ENCODE peak calls at places on chromosomes 6 and 20, in six cellular contexts. X, B, S, O, F and Z are unnamed samples. For H3K27me3, the result is how much of the 10 kb centered on the place peaks cover.

GRCh38 chr6:162736933-162737332 is 9.2 kb downstream of the PACRG start:
- DNase-seq in S (no peak), B (no peak), X (no peak), F (no peak), O (no peak), Z (no peak)

GRCh38 chr6:84361372-84362179 is 134.1 kb upstream of the CEP162 start:
- DNase-seq in X (no peak), B (no peak), S (no peak), O (no peak), F (no peak), Z (no peak)

GRCh38 chr6:156699017-156699421 is 78.2 kb upstream of the ARID1B start:
- DNase-seq in O (no peak), F (no peak), B (no peak), S (no peak), X (peak), Z (no peak)

GRCh38 chr6:32984639-32985389 is 16.4 kb downstream of the BRD2 start:
- DNase-seq in B (peak), S (peak), X (peak), F (peak), O (peak), Z (peak)

GRCh38 chr6:97095466-97095865 is 170.9 kb downstream of the KLHL32 start:
- DNase-seq in B (no peak), X (no peak), O (no peak), F (no peak), S (no peak), Z (no peak)

GRCh38 chr6:43436577-43437282 is 9.4 kb downstream of the ABCC10 start:
- DNase-seq in O (no peak), X (peak), F (no peak), B (no peak), S (no peak), Z (no peak)

GRCh38 chr6:42368156-42368555 is 83.6 kb downstream of the TRERF1 start:
- DNase-seq in O (no peak), F (no peak), S (peak), B (peak), X (no peak), Z (peak)

GRCh38 chr20:536426-537012 is 7.1 kb downstream of the CSNK2A1 start:
- DNase-seq in F (no peak), S (no peak), X (no peak), O (no peak), B (no peak), Z (no peak)

GRCh38 chr20:56429496-56429895 is 17.4 kb downstream of the CASS4 start:
- DNase-seq in S (no peak), X (no peak), F (no peak), B (peak), O (no peak), Z (no peak)

GRCh38 chr6:123587838-123588545 is 48.8 kb downstream of the TRDN start:
- DNase-seq in F (peak), B (no peak), O (no peak), S (no peak), X (no peak), Z (no peak)

GRCh38 chr20:18331694-18332093 is 43.4 kb downstream of the ZNF133 start:
- DNase-seq in B (no peak), F (no peak), S (no peak), O (no peak), X (no peak), Z (no peak)

GRCh38 chr6:33112148-33112547 is 36.4 kb downstream of the HLA-DPB1 start:
- DNase-seq in S (no peak), F (no peak), X (peak), O (no peak), B (no peak), Z (no peak)

GRCh38 chr20:38153011-38153329 is 12.1 kb downstream of the TGM2 start:
- DNase-seq in B (no peak), S (no peak), F (no peak), X (no peak), O (no peak), Z (no peak)

GRCh38 chr6:134774244-134774643 is 175.7 kb downstream of the ALDH8A1 start:
- DNase-seq in X (peak), S (no peak), F (no peak), O (no peak), B (no peak), Z (no peak)

GRCh38 chr20:34549291-34549928 is 9.1 kb upstream of the MAP1LC3A start:
- DNase-seq in O (peak), X (peak), F (peak), S (no peak), B (no peak), Z (no peak)

GRCh38 chr6:108294297-108294786 is 512 bp upstream of the AFG1L start:
- DNase-seq in O (no peak), B (no peak), X (no peak), S (no peak), F (no peak), Z (no peak)

GRCh38 chr20:23606652-23607049 is 934 bp upstream of the CST9 start:
- DNase-seq in S (peak), F (peak), X (peak), O (peak), B (peak), Z (peak)

GRCh38 chr6:79669766-79670165 is 38.6 kb downstream of the SH3BGRL2 start:
- DNase-seq in B (no peak), O (no peak), X (no peak), S (no peak), F (no peak), Z (no peak)

GRCh38 chr6:122753688-122754056 is 25.8 kb upstream of the FABP7 start:
- DNase-seq in B (no peak), X (no peak), F (no peak), S (no peak), O (no peak), Z (no peak)

GRCh38 chr6:88491266-88491665 is 325.1 kb upstream of the CNR1 start:
- DNase-seq in O (no peak), F (no peak), X (no peak), S (no peak), B (no peak), Z (no peak)

GRCh38 chr6:136647363-136647763 is 97.1 kb upstream of the MAP7 start:
- DNase-seq in F (no peak), B (no peak), O (no peak), S (no peak), X (no peak), Z (peak)

GRCh38 chr6:134035823-134036296 is 16.6 kb downstream of the SLC2A12 start:
- DNase-seq in S (peak), F (no peak), B (no peak), O (peak), X (peak), Z (no peak)

GRCh38 chr6:154319231-154319858 is 37.3 kb downstream of the IPCEF1 start:
- DNase-seq in X (no peak), B (no peak), S (no peak), O (no peak), F (no peak), Z (no peak)

GRCh38 chr6:98976674-98977365 is 29.1 kb upstream of the FBXL4 start:
- DNase-seq in O (no peak), B (no peak), X (no peak), F (no peak), S (no peak), Z (no peak)

GRCh38 chr6:128641701-128642100 is 121.3 kb upstream of the PTPRK start:
- DNase-seq in S (no peak), X (no peak), O (no peak), F (no peak), B (no peak), Z (no peak)

GRCh38 chr6:52616271-52616670 is 39.4 kb upstream of the TRAM2 start:
- DNase-seq in B (no peak), F (no peak), O (no peak), S (no peak), X (no peak), Z (no peak)

GRCh38 chr6:113774122-113774835 is 82.9 kb upstream of the MARCKS start:
- DNase-seq in B (no peak), F (no peak), X (no peak), S (no peak), O (no peak), Z (no peak)

GRCh38 chr6:30963641-30964040 is 19.9 kb upstream of the MUC21 start:
- DNase-seq in S (no peak), F (no peak), B (no peak), O (no peak), X (no peak), Z (no peak)

GRCh38 chr6:41937881-41938574 is 3.6 kb downstream of the CCND3 start:
- DNase-seq in S (no peak), O (no peak), X (no peak), F (no peak), B (peak), Z (peak)

GRCh38 chr20:49245921-49246740 is 26.9 kb downstream of the DDX27 start:
- DNase-seq in O (no peak), F (peak), S (peak), X (peak), B (no peak), Z (no peak)

GRCh38 chr6:160679402-160679769 is 15.3 kb upstream of the LPA start:
- DNase-seq in S (no peak), F (peak), O (no peak), B (no peak), X (no peak), Z (no peak)

GRCh38 chr6:44006123-44006871 is 121.0 kb downstream of the MRPL14 start:
- DNase-seq in B (no peak), F (no peak), O (no peak), S (no peak), X (no peak), Z (no peak)

GRCh38 chr6:108587258-108588059 is 26.7 kb downstream of the FOXO3 start:
- DNase-seq in O (no peak), B (no peak), X (peak), S (no peak), F (no peak), Z (no peak)

GRCh38 chr6:2448826-2449571 is 203.6 kb upstream of the GMDS start:
- DNase-seq in F (peak), O (peak), X (peak), B (no peak), S (no peak), Z (no peak)

GRCh38 chr6:30810813-30811329 is 66.5 kb upstream of the IER3 start:
- DNase-seq in X (peak), B (no peak), F (peak), O (peak), S (no peak), Z (no peak)

DNA sequence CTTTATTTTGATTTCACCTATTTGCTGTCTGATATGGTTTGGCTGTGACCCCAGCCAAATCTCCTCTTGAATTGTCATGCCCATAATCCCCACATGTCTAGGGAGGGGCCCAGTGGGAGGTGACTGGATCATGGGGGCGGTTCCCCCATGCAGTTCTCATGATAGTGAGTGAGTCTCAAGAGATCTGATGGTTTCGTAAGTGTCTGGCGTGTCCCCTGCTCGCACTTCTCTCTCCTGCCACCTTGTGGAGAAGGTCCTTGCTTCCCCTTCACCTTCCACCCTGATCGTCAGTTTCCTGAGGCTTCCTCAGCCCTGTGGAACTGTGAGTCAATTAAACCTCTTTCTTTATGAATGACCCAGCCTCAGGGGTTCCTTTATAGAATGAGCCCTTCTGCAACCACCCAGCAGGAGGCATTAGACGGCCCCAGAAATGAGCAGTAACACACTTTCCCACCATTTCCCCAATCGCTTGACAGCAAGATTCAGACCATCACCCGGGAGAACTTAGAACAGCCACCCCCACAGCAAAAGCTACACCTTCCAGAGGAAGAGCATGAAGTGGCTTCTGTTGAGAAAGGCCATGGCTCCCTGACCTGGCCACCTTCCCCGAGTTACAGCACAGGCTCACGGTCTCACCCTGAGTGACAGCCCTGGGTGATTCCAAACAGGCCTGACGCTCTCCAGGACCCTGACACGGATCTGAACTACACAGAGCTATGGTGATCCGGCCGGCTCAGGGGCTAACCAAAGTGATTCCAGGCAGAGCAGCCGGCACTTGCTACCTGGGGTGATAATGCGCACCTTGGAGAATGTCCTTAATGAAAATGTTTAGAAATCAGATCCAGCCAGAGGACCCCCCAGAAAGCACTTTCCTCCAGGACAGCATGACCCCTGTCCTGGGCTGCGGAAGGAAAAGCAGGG is 131.2 kb upstream of the CDH4 start:
- DNase-seq in X (peak), B (no peak), S (no peak), F (peak), O (peak), Z (no peak)
- TF ChIP-seq CTCF in X (peak), B (no peak), S (peak), F (peak), O (peak), Z (peak)

DNA sequence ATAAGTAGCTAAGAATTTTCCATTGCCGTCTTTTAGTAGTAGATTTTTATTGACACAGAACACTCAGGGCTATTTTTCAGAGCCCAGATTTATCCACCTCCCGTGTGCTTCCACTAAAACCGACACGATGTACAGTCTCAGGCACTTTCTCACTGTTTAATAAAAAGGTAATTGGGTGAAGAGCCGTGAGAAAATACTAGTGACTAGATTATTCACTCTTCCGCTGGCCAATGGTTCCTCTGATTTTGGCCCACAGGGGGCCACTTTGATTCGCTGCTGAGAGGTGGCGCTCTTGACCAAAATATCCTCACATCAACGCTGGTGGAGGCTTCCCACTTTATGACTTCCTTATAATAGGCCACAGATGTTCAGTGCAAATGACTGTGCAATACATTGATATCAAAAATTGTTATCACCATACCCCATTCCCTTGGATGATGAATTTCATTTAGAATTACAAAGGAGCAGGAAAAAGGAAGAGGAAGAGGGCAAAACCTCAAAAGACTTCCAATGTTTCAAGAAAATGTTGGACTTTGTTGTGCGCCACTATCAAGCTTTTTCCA is 12.3 kb upstream of the HDDC2 start:
- DNase-seq in B (peak), O (peak), S (peak), F (peak), X (peak), Z (peak)
- H3K27ac ChIP-seq in B (no peak), O (no peak), S (no peak), F (no peak), X (no peak), Z (no peak)

GRCh38 chr20:57577679-57578475 is 17.0 kb downstream of the PCK1 start:
- DNase-seq in X (no peak), B (no peak), O (no peak), F (no peak), S (no peak), Z (no peak)
- H3K27me3 ChIP-seq in X (under half), B (under half), O (under half), F (under half), S (under half), Z (under half)

GRCh38 chr20:36208257-36208656 is 28.0 kb upstream of the AAR2 start:
- DNase-seq in B (no peak), X (no peak), O (no peak), S (no peak), F (no peak), Z (no peak)

GRCh38 chr20:36207602-36208001 is 28.7 kb upstream of the AAR2 start:
- DNase-seq in S (no peak), B (no peak), X (no peak), O (no peak), F (no peak), Z (no peak)

GRCh38 chr20:36209921-36210320 is 26.4 kb upstream of the AAR2 start:
- DNase-seq in F (no peak), O (no peak), S (no peak), X (no peak), B (no peak), Z (no peak)

GRCh38 chr20:36213362-36213761 is 22.9 kb upstream of the AAR2 start:
- DNase-seq in X (no peak), B (no peak), F (no peak), S (no peak), O (no peak), Z (no peak)

GRCh38 chr20:36210561-36210960 is 25.7 kb upstream of the AAR2 start:
- DNase-seq in B (no peak), F (no peak), X (no peak), S (no peak), O (no peak), Z (no peak)
- TF ChIP-seq CTCF in B (no peak), F (peak), X (peak), S (no peak), O (no peak), Z (no peak)

GRCh38 chr6:167795321-167795811 is 31.3 kb upstream of the AFDN start:
- DNase-seq in X (no peak), F (no peak), O (peak), B (no peak), S (no peak), Z (no peak)
- H3K27ac ChIP-seq in X (no peak), F (no peak), O (peak), B (no peak), S (no peak), Z (no peak)

DNA sequence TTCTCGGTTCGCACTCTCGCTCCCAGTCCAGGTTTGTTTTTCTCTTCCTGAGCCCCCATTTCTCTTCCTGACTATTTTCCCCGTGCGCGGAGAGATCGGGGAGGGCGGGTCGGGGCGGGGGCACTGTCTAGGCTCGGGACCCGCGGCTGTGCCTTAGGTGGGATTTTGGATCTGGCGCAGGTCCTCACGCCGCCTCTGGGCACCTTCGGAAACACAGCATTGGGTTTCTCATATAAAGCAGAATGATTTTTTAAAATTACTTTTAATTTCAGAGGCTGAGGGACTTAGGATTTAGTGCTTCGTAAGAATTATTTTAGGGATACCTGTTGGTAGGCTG is 324 bp downstream of the STX11 start:
- DNase-seq in B (peak), F (peak), O (no peak), S (no peak), X (peak), Z (peak)
- H3K27me3 ChIP-seq in B (under half), F (under half), O (under half), S (under half), X (under half), Z (under half)

GRCh38 chr6:7140631-7141366 is 33.0 kb downstream of the RREB1 start:
- DNase-seq in F (peak), B (peak), S (peak), X (peak), O (peak), Z (peak)
- TF ChIP-seq CTCF in F (no peak), B (no peak), S (no peak), X (no peak), O (no peak), Z (no peak)

GRCh38 chr6:39834866-39835265 is 42.7 kb downstream of the DAAM2 start:
- DNase-seq in B (no peak), S (no peak), O (no peak), F (no peak), X (no peak), Z (no peak)
- H3K27ac ChIP-seq in B (no peak), S (peak), O (no peak), F (no peak), X (no peak), Z (no peak)

GRCh38 chr20:64159711-64160110 is 4.5 kb upstream of the MYT1 start:
- DNase-seq in S (no peak), F (no peak), O (no peak), X (no peak), B (no peak), Z (no peak)
- H3K27me3 ChIP-seq in S (under half), F (under half), O (under half), X (under half), B (under half), Z (half or more)